ENCODE peak calls at places on chromosomes 2 and 18, in nine cellular contexts. B is substantia nigra; K is activated T-cell treated with anti-CD3 and anti-CD28 coated beads, Interleukin-2, amount 50 U/mL, for 72 hours; G is mucosa of descending colon; U is stimulated activated CD4-positive, alpha-beta T cell treated with anti-CD3 and anti-CD28 coated beads, Interleukin-1b, Interleukin-23, amount 100 ng/mL, for 48 hours; W is SW480; S is GM12865; X is posterior vena cava; V is skeletal muscle cell. O is an unnamed sample.

GRCh38 chr2:189152476-189152875 is 27.1 kb downstream of the COL5A2 start:
- DNase-seq in V (no peak), S (no peak), X (peak), W (no peak), K (no peak), U (no peak), G (no peak), B (no peak), O (no peak)

GRCh38 chr2:73938761-73939352 is 12.2 kb downstream of the DGUOK start:
- DNase-seq in X (no peak), U (peak), G (no peak), V (no peak), W (peak), S (no peak), K (peak), B (no peak), O (peak)

GRCh38 chr18:66560092-66560491 is 43.8 kb downstream of the CDH19 start:
- DNase-seq in X (no peak), B (no peak), W (peak), S (peak), G (no peak), V (no peak), K (no peak), U (no peak), O (peak)

GRCh38 chr2:134074619-134075018 is 179.3 kb upstream of the MGAT5 start:
- DNase-seq in G (no peak), V (no peak), B (no peak), S (no peak), U (no peak), X (no peak), K (no peak), W (peak), O (no peak)

GRCh38 chr18:32582455-32582854 is 111.8 kb upstream of the GAREM1 start:
- DNase-seq in W (no peak), B (no peak), S (no peak), U (no peak), G (no peak), X (no peak), K (no peak), V (no peak), O (no peak)

GRCh38 chr2:226903179-226903578 is 67.3 kb downstream of the RHBDD1 start:
- DNase-seq in V (peak), U (peak), K (peak), S (no peak), G (no peak), B (no peak), W (no peak), X (no peak), O (peak)

GRCh38 chr2:203327918-203328734 is at the start of gene ABI2:
- DNase-seq in V (peak), K (peak), G (peak), X (peak), B (peak), W (peak), S (peak), U (peak), O (peak)

GRCh38 chr2:40244251-40245010 is 207.5 kb downstream of the SLC8A1 start:
- DNase-seq in X (peak), V (no peak), W (peak), B (no peak), K (peak), U (peak), G (no peak), S (peak), O (peak)

GRCh38 chr2:59754336-59754735 is 799.1 kb downstream of the BCL11A start:
- DNase-seq in X (no peak), V (no peak), B (no peak), W (no peak), U (no peak), K (no peak), S (peak), G (no peak), O (no peak)

GRCh38 chr2:175366814-175367213 is 185.3 kb upstream of the ATP5MC3 start:
- DNase-seq in W (peak), G (no peak), S (peak), K (peak), V (peak), U (no peak), B (no peak), X (no peak), O (peak)

GRCh38 chr2:36783276-36783675 is 86.8 kb downstream of the VIT start:
- DNase-seq in B (no peak), V (no peak), K (no peak), G (no peak), S (no peak), X (no peak), W (no peak), U (no peak), O (no peak)

GRCh38 chr2:32627441-32627900 is 379 bp upstream of the TTC27 start:
- DNase-seq in S (no peak), X (no peak), W (peak), V (peak), G (peak), K (peak), U (peak), B (no peak), O (peak)

GRCh38 chr2:241796610-241797138 is 12.3 kb upstream of the NEU4 start:
- DNase-seq in B (no peak), U (no peak), V (no peak), X (peak), S (no peak), G (peak), W (no peak), K (no peak), O (no peak)

GRCh38 chr2:223921204-223921603 is 23.9 kb downstream of the WDFY1 start:
- DNase-seq in S (no peak), G (no peak), K (no peak), U (no peak), V (no peak), B (no peak), W (no peak), X (no peak), O (no peak)

O was measured in activated CD8-positive, alpha-beta T cell treated with anti-CD3 and anti-CD28 coated beads for 36 hours.